ENCODE peak calls at places on chromosomes 3 and 15, in eight cellular contexts. L is activated T-cell treated with anti-CD3 and anti-CD28 coated beads for 1 hour, I is COLO829, N is AG08396, O is KG1, U is NCI-H1105 treated with DMSO at 0.1 percent for 48 hours, F is WTC11, Q is T-helper 2 cell. K is an unnamed sample.
A peak's percentile ranks its signal among the peaks of the same experiment; 100 is the strongest.

GRCh38 chr3:126731044-126731443 is 27.0 kb downstream of the CHCHD6 start:
- DNase-seq in I (no peak), Q (no peak), L (no peak), U (no peak), O (peak; percentile 43), N (no peak), F (no peak), K (no peak)

GRCh38 chr15:66138882-66139281 is 114.7 kb downstream of the MEGF11 start:
- DNase-seq in I (no peak), Q (no peak), F (no peak), O (no peak), N (no peak), L (no peak), U (no peak), K (no peak)

GRCh38 chr3:126621171-126621570 is 33.8 kb downstream of the TXNRD3 start:
- DNase-seq in O (no peak), F (no peak), N (peak; percentile 13), Q (no peak), U (no peak), I (no peak), L (no peak), K (no peak)

GRCh38 chr3:41751597-41751996 is 210.3 kb downstream of the ULK4 start:
- DNase-seq in O (no peak), L (no peak), U (no peak), Q (no peak), I (no peak), N (no peak), F (no peak), K (no peak)

GRCh38 chr3:32951410-32951811 is at the start of gene CCR4:
- DNase-seq in I (no peak), N (no peak), O (no peak), Q (peak; percentile 40), F (no peak), U (no peak), L (no peak), K (no peak)

GRCh38 chr3:158846803-158847465 is 45.1 kb downstream of the MFSD1 start:
- DNase-seq in F (no peak), O (no peak), I (no peak), L (no peak), N (no peak), Q (no peak), U (no peak), K (no peak)

GRCh38 chr15:94206463-94207167 is 24.7 kb upstream of the MCTP2 start:
- DNase-seq in L (no peak), Q (no peak), N (peak; percentile 64), I (no peak), O (peak; percentile 79), U (no peak), F (no peak), K (no peak)

GRCh38 chr3:186882881-186883685 is 40.6 kb downstream of the ADIPOQ start:
- DNase-seq in O (no peak), I (peak; percentile 92), L (no peak), N (peak; percentile 43), F (no peak), U (no peak), Q (no peak), K (no peak)

GRCh38 chr15:59550961-59551360 is 60.6 kb upstream of the GCNT3 start:
- DNase-seq in N (no peak), O (no peak), U (no peak), F (no peak), I (no peak), L (no peak), Q (no peak), K (no peak)

GRCh38 chr3:31014317-31015040 is 120.0 kb upstream of the GADL1 start:
- DNase-seq in L (no peak), N (no peak), F (no peak), I (no peak), O (no peak), Q (no peak), U (no peak), K (no peak)

GRCh38 chr3:184685646-184686045 is 26.2 kb downstream of the MAGEF1 start:
- DNase-seq in Q (no peak), N (no peak), L (no peak), O (no peak), I (no peak), F (no peak), U (no peak), K (peak; percentile 54)

GRCh38 chr3:73536336-73536895 is 88.3 kb downstream of the PDZRN3 start:
- DNase-seq in I (no peak), L (no peak), N (no peak), O (no peak), U (no peak), Q (no peak), F (no peak), K (no peak)

GRCh38 chr15:94673801-94674200 is 442.4 kb downstream of the MCTP2 start:
- DNase-seq in L (no peak), O (no peak), F (no peak), I (no peak), U (no peak), Q (no peak), N (peak; percentile 7), K (no peak)

GRCh38 chr15:59222106-59222505 is 15.5 kb downstream of the LDHAL6B start:
- DNase-seq in N (peak; percentile 80), O (no peak), U (no peak), I (peak; percentile 13), L (no peak), F (no peak), Q (no peak), K (no peak)

GRCh38 chr15:63870403-63871209 is 36.9 kb upstream of the HERC1 start:
- DNase-seq in L (no peak), F (peak; percentile 65), Q (no peak), O (no peak), I (peak; percentile 68), N (peak; percentile 87), U (no peak), K (peak; percentile 57)

GRCh38 chr15:31366169-31366734 is 39.6 kb downstream of the KLF13 start:
- DNase-seq in I (no peak), Q (no peak), U (no peak), F (no peak), O (no peak), N (no peak), L (no peak), K (no peak)

GRCh38 chr3:152272771-152273242 is 4.1 kb downstream of the MBNL1 start:
- DNase-seq in O (no peak), F (no peak), L (no peak), N (peak; percentile 44), I (no peak), Q (no peak), U (no peak), K (no peak)

K was measured in neuronal stem cell.